ENCODE peak calls at places on chromosomes 11 and 22, in seven cellular contexts. One of them, this sample, is unnamed.
A peak's percentile ranks its signal among the peaks of the same experiment; 100 is the strongest.

GRCh38 chr11:91011503-91011902 is 788.7 kb upstream of the CHORDC1 start:
- DNase-seq in cardiac septum: no peak
- DNase-seq in SJSA1: no peak
- DNase-seq in tibial artery: no peak
- DNase-seq in naive thymus-derived CD4-positive, alpha-beta T cell: no peak
- DNase-seq in astrocyte of the spinal cord: no peak
- DNase-seq in NCI-H1105 treated with DMSO at 0.1 percent for 48 hours: no peak
- DNase-seq in this sample: no peak

GRCh38 chr11:22666700-22667439 is 459 bp downstream of the GAS2 start:
- DNase-seq in tibial artery: no peak
- DNase-seq in NCI-H1105 treated with DMSO at 0.1 percent for 48 hours: peak; percentile 43
- DNase-seq in SJSA1: peak; percentile 4
- DNase-seq in naive thymus-derived CD4-positive, alpha-beta T cell: no peak
- DNase-seq in cardiac septum: peak; percentile 76
- DNase-seq in astrocyte of the spinal cord: peak; percentile 27
- DNase-seq in this sample: no peak

GRCh38 chr11:117789241-117789640 is 7.8 kb downstream of the DSCAML1 start:
- DNase-seq in cardiac septum: no peak
- DNase-seq in NCI-H1105 treated with DMSO at 0.1 percent for 48 hours: no peak
- DNase-seq in SJSA1: no peak
- DNase-seq in astrocyte of the spinal cord: no peak
- DNase-seq in tibial artery: no peak
- DNase-seq in naive thymus-derived CD4-positive, alpha-beta T cell: no peak
- DNase-seq in this sample: no peak

GRCh38 chr11:57310091-57310490 is 14.7 kb downstream of the TNKS1BP1 start:
- DNase-seq in tibial artery: no peak
- DNase-seq in cardiac septum: no peak
- DNase-seq in NCI-H1105 treated with DMSO at 0.1 percent for 48 hours: no peak
- DNase-seq in naive thymus-derived CD4-positive, alpha-beta T cell: no peak
- DNase-seq in astrocyte of the spinal cord: no peak
- DNase-seq in SJSA1: no peak
- DNase-seq in this sample: no peak

GRCh38 chr11:77346906-77347603 is 45.6 kb upstream of the GDPD4 start:
- DNase-seq in tibial artery: no peak
- DNase-seq in astrocyte of the spinal cord: peak; percentile 96
- DNase-seq in SJSA1: peak; percentile 69
- DNase-seq in naive thymus-derived CD4-positive, alpha-beta T cell: no peak
- DNase-seq in cardiac septum: no peak
- DNase-seq in NCI-H1105 treated with DMSO at 0.1 percent for 48 hours: no peak
- DNase-seq in this sample: no peak

GRCh38 chr11:45501277-45501979 is 164.0 kb downstream of the CHST1 start:
- DNase-seq in naive thymus-derived CD4-positive, alpha-beta T cell: no peak
- DNase-seq in astrocyte of the spinal cord: no peak
- DNase-seq in tibial artery: no peak
- DNase-seq in cardiac septum: no peak
- DNase-seq in NCI-H1105 treated with DMSO at 0.1 percent for 48 hours: no peak
- DNase-seq in SJSA1: no peak
- DNase-seq in this sample: no peak

GRCh38 chr11:90288207-90288821 is 65.5 kb upstream of the CHORDC1 start:
- DNase-seq in NCI-H1105 treated with DMSO at 0.1 percent for 48 hours: peak; percentile 61
- DNase-seq in naive thymus-derived CD4-positive, alpha-beta T cell: no peak
- DNase-seq in astrocyte of the spinal cord: peak; percentile 23
- DNase-seq in SJSA1: no peak
- DNase-seq in cardiac septum: no peak
- DNase-seq in tibial artery: no peak
- DNase-seq in this sample: no peak

GRCh38 chr11:124482362-124483147 is 37.1 kb upstream of the OR8B8 start:
- DNase-seq in NCI-H1105 treated with DMSO at 0.1 percent for 48 hours: no peak
- DNase-seq in cardiac septum: no peak
- DNase-seq in astrocyte of the spinal cord: peak; percentile 7
- DNase-seq in SJSA1: no peak
- DNase-seq in tibial artery: no peak
- DNase-seq in naive thymus-derived CD4-positive, alpha-beta T cell: no peak
- DNase-seq in this sample: no peak

GRCh38 chr11:106202935-106203620 is 125.6 kb downstream of the AASDHPPT start:
- DNase-seq in cardiac septum: no peak
- DNase-seq in NCI-H1105 treated with DMSO at 0.1 percent for 48 hours: no peak
- DNase-seq in naive thymus-derived CD4-positive, alpha-beta T cell: no peak
- DNase-seq in tibial artery: no peak
- DNase-seq in astrocyte of the spinal cord: no peak
- DNase-seq in SJSA1: no peak
- DNase-seq in this sample: no peak

GRCh38 chr11:127926721-127927120 is 660.6 kb downstream of the ETS1 start:
- DNase-seq in NCI-H1105 treated with DMSO at 0.1 percent for 48 hours: peak; percentile 89
- DNase-seq in astrocyte of the spinal cord: no peak
- DNase-seq in SJSA1: no peak
- DNase-seq in naive thymus-derived CD4-positive, alpha-beta T cell: no peak
- DNase-seq in cardiac septum: no peak
- DNase-seq in tibial artery: no peak
- DNase-seq in this sample: no peak

GRCh38 chr11:30853470-30853869 is 267.3 kb upstream of the MPPED2 start:
- DNase-seq in naive thymus-derived CD4-positive, alpha-beta T cell: no peak
- DNase-seq in SJSA1: no peak
- DNase-seq in tibial artery: no peak
- DNase-seq in cardiac septum: no peak
- DNase-seq in astrocyte of the spinal cord: no peak
- DNase-seq in NCI-H1105 treated with DMSO at 0.1 percent for 48 hours: no peak
- DNase-seq in this sample: no peak

GRCh38 chr11:86978756-86979608 is 23.8 kb upstream of the FZD4 start:
- DNase-seq in astrocyte of the spinal cord: peak; percentile 61
- DNase-seq in naive thymus-derived CD4-positive, alpha-beta T cell: no peak
- DNase-seq in SJSA1: no peak
- DNase-seq in tibial artery: no peak
- DNase-seq in cardiac septum: no peak
- DNase-seq in NCI-H1105 treated with DMSO at 0.1 percent for 48 hours: peak; percentile 29
- DNase-seq in this sample: peak; percentile 55

GRCh38 chr11:6321961-6322362 is 1.7 kb upstream of the CAVIN3 start:
- DNase-seq in naive thymus-derived CD4-positive, alpha-beta T cell: no peak
- DNase-seq in tibial artery: no peak
- DNase-seq in cardiac septum: no peak
- DNase-seq in SJSA1: peak; percentile 36
- DNase-seq in NCI-H1105 treated with DMSO at 0.1 percent for 48 hours: no peak
- DNase-seq in astrocyte of the spinal cord: peak; percentile 65
- DNase-seq in this sample: no peak

GRCh38 chr11:132961453-132961852 is 570.8 kb downstream of the OPCML start:
- DNase-seq in NCI-H1105 treated with DMSO at 0.1 percent for 48 hours: no peak
- DNase-seq in cardiac septum: no peak
- DNase-seq in astrocyte of the spinal cord: no peak
- DNase-seq in SJSA1: no peak
- DNase-seq in tibial artery: no peak
- DNase-seq in naive thymus-derived CD4-positive, alpha-beta T cell: no peak
- DNase-seq in this sample: no peak

GRCh38 chr11:121451982-121452608 is at the start of gene SORL1:
- DNase-seq in naive thymus-derived CD4-positive, alpha-beta T cell: peak; percentile 62
- DNase-seq in cardiac septum: peak; percentile 88
- DNase-seq in NCI-H1105 treated with DMSO at 0.1 percent for 48 hours: peak; percentile 85
- DNase-seq in astrocyte of the spinal cord: peak; percentile 28
- DNase-seq in tibial artery: peak; percentile 52
- DNase-seq in SJSA1: no peak
- DNase-seq in this sample: peak; percentile 70

GRCh38 chr22:38269466-38269865 is 3.3 kb downstream of the TMEM184B start:
- DNase-seq in cardiac septum: no peak
- DNase-seq in SJSA1: no peak
- DNase-seq in astrocyte of the spinal cord: no peak
- DNase-seq in tibial artery: no peak
- DNase-seq in NCI-H1105 treated with DMSO at 0.1 percent for 48 hours: no peak
- DNase-seq in naive thymus-derived CD4-positive, alpha-beta T cell: no peak
- DNase-seq in this sample: no peak

GRCh38 chr11:47215366-47215925 is 672 bp downstream of the DDB2 start:
- DNase-seq in NCI-H1105 treated with DMSO at 0.1 percent for 48 hours: peak; percentile 23
- DNase-seq in cardiac septum: no peak
- DNase-seq in naive thymus-derived CD4-positive, alpha-beta T cell: no peak
- DNase-seq in SJSA1: no peak
- DNase-seq in tibial artery: no peak
- DNase-seq in astrocyte of the spinal cord: no peak
- DNase-seq in this sample: no peak

GRCh38 chr11:76824083-76824939 is 36.4 kb upstream of the ACER3 start:
- DNase-seq in cardiac septum: peak; percentile 63
- DNase-seq in astrocyte of the spinal cord: no peak
- DNase-seq in naive thymus-derived CD4-positive, alpha-beta T cell: no peak
- DNase-seq in NCI-H1105 treated with DMSO at 0.1 percent for 48 hours: no peak
- DNase-seq in tibial artery: no peak
- DNase-seq in SJSA1: peak; percentile 38
- DNase-seq in this sample: peak; percentile 71

GRCh38 chr11:131099013-131099412 is 182.7 kb upstream of the SNX19 start:
- DNase-seq in naive thymus-derived CD4-positive, alpha-beta T cell: no peak
- DNase-seq in astrocyte of the spinal cord: peak; percentile 16
- DNase-seq in SJSA1: peak; percentile 6
- DNase-seq in tibial artery: no peak
- DNase-seq in cardiac septum: no peak
- DNase-seq in NCI-H1105 treated with DMSO at 0.1 percent for 48 hours: no peak
- DNase-seq in this sample: no peak

GRCh38 chr11:75433443-75433842 is 440 bp upstream of the KLHL35 start:
- DNase-seq in NCI-H1105 treated with DMSO at 0.1 percent for 48 hours: no peak
- DNase-seq in cardiac septum: no peak
- DNase-seq in tibial artery: no peak
- DNase-seq in SJSA1: no peak
- DNase-seq in astrocyte of the spinal cord: no peak
- DNase-seq in naive thymus-derived CD4-positive, alpha-beta T cell: no peak
- DNase-seq in this sample: no peak

GRCh38 chr11:107265591-107265990 is 192.0 kb downstream of the CWF19L2 start:
- DNase-seq in cardiac septum: no peak
- DNase-seq in astrocyte of the spinal cord: no peak
- DNase-seq in NCI-H1105 treated with DMSO at 0.1 percent for 48 hours: no peak
- DNase-seq in SJSA1: no peak
- DNase-seq in naive thymus-derived CD4-positive, alpha-beta T cell: no peak
- DNase-seq in tibial artery: no peak
- DNase-seq in this sample: no peak

GRCh38 chr11:86360775-86361395 is 13.8 kb upstream of the CCDC81 start:
- DNase-seq in tibial artery: no peak
- DNase-seq in naive thymus-derived CD4-positive, alpha-beta T cell: no peak
- DNase-seq in astrocyte of the spinal cord: peak; percentile 67
- DNase-seq in cardiac septum: no peak
- DNase-seq in NCI-H1105 treated with DMSO at 0.1 percent for 48 hours: no peak
- DNase-seq in SJSA1: peak; percentile 10
- DNase-seq in this sample: no peak

GRCh38 chr11:100740440-100740839 is 53.4 kb downstream of the ARHGAP42 start:
- DNase-seq in cardiac septum: no peak
- DNase-seq in naive thymus-derived CD4-positive, alpha-beta T cell: no peak
- DNase-seq in tibial artery: no peak
- DNase-seq in SJSA1: peak; percentile 16
- DNase-seq in astrocyte of the spinal cord: peak; percentile 53
- DNase-seq in NCI-H1105 treated with DMSO at 0.1 percent for 48 hours: no peak
- DNase-seq in this sample: no peak

GRCh38 chr11:132803436-132803835 is 728.9 kb downstream of the OPCML start:
- DNase-seq in NCI-H1105 treated with DMSO at 0.1 percent for 48 hours: no peak
- DNase-seq in naive thymus-derived CD4-positive, alpha-beta T cell: no peak
- DNase-seq in astrocyte of the spinal cord: no peak
- DNase-seq in cardiac septum: no peak
- DNase-seq in tibial artery: no peak
- DNase-seq in SJSA1: no peak
- DNase-seq in this sample: no peak

GRCh38 chr22:23219787-23220484 is 39.6 kb downstream of the BCR start:
- DNase-seq in SJSA1: peak; percentile 31
- DNase-seq in naive thymus-derived CD4-positive, alpha-beta T cell: no peak
- DNase-seq in cardiac septum: no peak
- DNase-seq in tibial artery: no peak
- DNase-seq in NCI-H1105 treated with DMSO at 0.1 percent for 48 hours: no peak
- DNase-seq in astrocyte of the spinal cord: peak; percentile 47
- DNase-seq in this sample: no peak

GRCh38 chr11:93570759-93571413 is 27.7 kb upstream of the SMCO4 start:
- DNase-seq in cardiac septum: no peak
- DNase-seq in NCI-H1105 treated with DMSO at 0.1 percent for 48 hours: no peak
- DNase-seq in naive thymus-derived CD4-positive, alpha-beta T cell: no peak
- DNase-seq in tibial artery: no peak
- DNase-seq in astrocyte of the spinal cord: peak; percentile 68
- DNase-seq in SJSA1: no peak
- DNase-seq in this sample: no peak

GRCh38 chr22:49083607-49084006 is 744.1 kb downstream of the BRD1 start:
- DNase-seq in naive thymus-derived CD4-positive, alpha-beta T cell: no peak
- DNase-seq in tibial artery: no peak
- DNase-seq in NCI-H1105 treated with DMSO at 0.1 percent for 48 hours: no peak
- DNase-seq in cardiac septum: peak; percentile 58
- DNase-seq in SJSA1: no peak
- DNase-seq in astrocyte of the spinal cord: no peak
- DNase-seq in this sample: no peak

GRCh38 chr11:11788067-11788710 is 53.6 kb upstream of the USP47 start:
- DNase-seq in cardiac septum: no peak
- DNase-seq in tibial artery: no peak
- DNase-seq in SJSA1: no peak
- DNase-seq in astrocyte of the spinal cord: no peak
- DNase-seq in naive thymus-derived CD4-positive, alpha-beta T cell: no peak
- DNase-seq in NCI-H1105 treated with DMSO at 0.1 percent for 48 hours: no peak
- DNase-seq in this sample: no peak

GRCh38 chr11:39304586-39304985 is 2154.9 kb downstream of the LRRC4C start:
- DNase-seq in SJSA1: no peak
- DNase-seq in cardiac septum: no peak
- DNase-seq in naive thymus-derived CD4-positive, alpha-beta T cell: no peak
- DNase-seq in NCI-H1105 treated with DMSO at 0.1 percent for 48 hours: no peak
- DNase-seq in tibial artery: no peak
- DNase-seq in astrocyte of the spinal cord: no peak
- DNase-seq in this sample: no peak

This sample was measured in CD4-positive, CD25-positive, alpha-beta regulatory T cell.